ENCODE peak calls at places on chromosome 20, in eight cellular contexts. W, I, H, T, N, Y, F and O are unnamed samples.

GRCh38 chr20:51720854-51721253 is 47.3 kb downstream of the ATP9A start:
- DNase-seq in T (no peak), H (no peak), W (no peak), I (no peak), F (no peak), N (no peak), Y (no peak), O (no peak)

GRCh38 chr20:46137816-46138215 is 19.7 kb downstream of the CD40 start:
- DNase-seq in W (no peak), H (no peak), F (no peak), N (no peak), Y (no peak), I (no peak), T (no peak), O (no peak)

GRCh38 chr20:31608256-31608980 is 3.3 kb downstream of the ID1 start:
- DNase-seq in H (peak), Y (peak), I (peak), T (peak), W (peak), F (no peak), N (peak), O (peak)

GRCh38 chr20:35320396-35321126 is 28.3 kb upstream of the FAM83C start:
- DNase-seq in W (peak), H (no peak), N (no peak), I (no peak), T (peak), Y (no peak), F (no peak), O (peak)

GRCh38 chr20:59806578-59806975 is 126.9 kb downstream of the SYCP2 start:
- DNase-seq in Y (no peak), H (no peak), N (no peak), T (no peak), F (no peak), I (no peak), W (no peak), O (no peak)

GRCh38 chr20:38730167-38730988 is 6.1 kb downstream of the SLC32A1 start:
- DNase-seq in I (no peak), Y (no peak), N (no peak), F (no peak), H (no peak), T (no peak), W (no peak), O (no peak)

GRCh38 chr20:59222982-59223610 is 59.5 kb downstream of the ZNF831 start:
- DNase-seq in F (no peak), W (peak), T (peak), Y (no peak), I (no peak), H (peak), N (no peak), O (peak)

GRCh38 chr20:63276956-63277355 is 4.3 kb downstream of the ARFGAP1 start:
- DNase-seq in T (no peak), F (no peak), I (no peak), N (no peak), H (no peak), W (no peak), Y (no peak), O (no peak)

GRCh38 chr20:17664025-17664638 is 17.9 kb downstream of the RRBP1 start:
- DNase-seq in I (no peak), Y (no peak), H (no peak), F (no peak), T (peak), N (no peak), W (no peak), O (no peak)

GRCh38 chr20:32506721-32507120 is 78.4 kb downstream of the NOL4L start:
- DNase-seq in Y (no peak), F (no peak), H (peak), N (no peak), I (no peak), T (no peak), W (no peak), O (no peak)

GRCh38 chr20:22341508-22341907 is 242.9 kb downstream of the FOXA2 start:
- DNase-seq in H (no peak), T (peak), Y (no peak), I (no peak), N (no peak), F (no peak), W (peak), O (peak)

GRCh38 chr20:18532626-18533025 is 24.9 kb downstream of the SEC23B start:
- DNase-seq in W (no peak), N (no peak), H (no peak), I (no peak), T (no peak), Y (no peak), F (no peak), O (no peak)

GRCh38 chr20:23086931-23087411 is 847 bp upstream of the CD93 start:
- DNase-seq in F (no peak), T (no peak), H (no peak), W (no peak), Y (peak), N (no peak), I (peak), O (no peak)

GRCh38 chr20:23205656-23206055 is 119.5 kb upstream of the CD93 start:
- DNase-seq in F (no peak), I (no peak), N (peak), H (peak), Y (peak), T (no peak), W (peak), O (peak)

GRCh38 chr20:14865169-14865568 is 527.8 kb upstream of the FLRT3 start:
- DNase-seq in N (no peak), T (peak), H (no peak), W (peak), Y (no peak), F (no peak), I (no peak), O (no peak)

GRCh38 chr20:24523661-24524060 is 54.2 kb downstream of the SYNDIG1 start:
- DNase-seq in H (no peak), F (no peak), Y (no peak), N (no peak), W (no peak), T (no peak), I (no peak), O (no peak)

GRCh38 chr20:14879020-14879697 is 541.7 kb upstream of the FLRT3 start:
- DNase-seq in F (no peak), Y (no peak), H (no peak), I (no peak), T (peak), W (peak), N (no peak), O (peak)

GRCh38 chr20:17225891-17226409 is 890 bp upstream of the PCSK2 start:
- DNase-seq in T (no peak), H (peak), W (no peak), N (no peak), Y (peak), F (no peak), I (peak), O (no peak)

GRCh38 chr20:62511915-62512610 is 36.3 kb upstream of the GATA5 start:
- DNase-seq in W (no peak), Y (peak), N (no peak), F (no peak), H (no peak), I (no peak), T (no peak), O (no peak)

GRCh38 chr20:52441708-52442107 is 250.1 kb upstream of the ZFP64 start:
- DNase-seq in Y (no peak), F (no peak), H (no peak), T (no peak), N (no peak), W (no peak), I (no peak), O (no peak)

GRCh38 chr20:51542033-51542893 is at the start of gene NFATC2:
- DNase-seq in W (peak), I (peak), Y (peak), H (peak), N (no peak), F (peak), T (no peak), O (no peak)

GRCh38 chr20:53940883-53941546 is 129.4 kb downstream of the BCAS1 start:
- DNase-seq in Y (peak), N (no peak), I (peak), F (no peak), H (peak), T (peak), W (peak), O (peak)

GRCh38 chr20:12053348-12053747 is 135.7 kb downstream of the BTBD3 start:
- DNase-seq in W (peak), Y (no peak), F (no peak), H (no peak), N (no peak), T (peak), I (no peak), O (peak)

GRCh38 chr20:25033941-25034335 is 24.0 kb downstream of the ACSS1 start:
- DNase-seq in T (no peak), W (no peak), I (peak), Y (no peak), H (no peak), N (no peak), F (no peak), O (no peak)

GRCh38 chr20:19706463-19706862 is 51.6 kb upstream of the RIN2 start:
- DNase-seq in N (no peak), I (no peak), W (no peak), F (no peak), T (no peak), H (no peak), Y (no peak), O (no peak)

GRCh38 chr20:37346526-37347346 is 796 bp downstream of the SRC start:
- DNase-seq in T (no peak), Y (no peak), I (peak), F (no peak), H (no peak), W (no peak), N (no peak), O (no peak)
- H3K4me3 ChIP-seq in T (peak), Y (peak), I (peak), F (no peak), H (peak), W (peak), N (peak), O (peak)

GRCh38 chr20:50521709-50522674 is 11.8 kb downstream of the PTPN1 start:
- DNase-seq in W (no peak), T (no peak), H (no peak), N (no peak), F (no peak), I (no peak), Y (no peak), O (no peak)

GRCh38 chr20:50521221-50521642 is 11.0 kb downstream of the PTPN1 start:
- DNase-seq in Y (no peak), N (no peak), T (no peak), H (no peak), W (no peak), I (no peak), F (no peak), O (no peak)

GRCh38 chr20:50519036-50519780 is 9.0 kb downstream of the PTPN1 start:
- DNase-seq in W (no peak), N (no peak), H (no peak), Y (no peak), T (no peak), F (no peak), I (no peak), O (no peak)

GRCh38 chr20:50518270-50518721 is 8.1 kb downstream of the PTPN1 start:
- DNase-seq in W (peak), I (no peak), F (no peak), T (peak), N (no peak), H (no peak), Y (no peak), O (peak)

GRCh38 chr20:50520222-50520877 is 10.2 kb downstream of the PTPN1 start:
- DNase-seq in F (peak), H (no peak), N (no peak), Y (no peak), W (no peak), T (no peak), I (no peak), O (no peak)
- TF ChIP-seq CTCF in F (no peak), H (no peak), N (no peak), Y (no peak), W (no peak), T (no peak), I (no peak), O (no peak)

GRCh38 chr20:56925696-56926101 is 296.6 kb downstream of the TFAP2C start:
- DNase-seq in Y (no peak), W (peak), N (no peak), H (no peak), T (peak), F (no peak), I (no peak), O (no peak)
- H3K4me3 ChIP-seq in Y (peak), W (peak), N (peak), H (no peak), T (no peak), F (no peak), I (no peak), O (no peak)

DNA sequence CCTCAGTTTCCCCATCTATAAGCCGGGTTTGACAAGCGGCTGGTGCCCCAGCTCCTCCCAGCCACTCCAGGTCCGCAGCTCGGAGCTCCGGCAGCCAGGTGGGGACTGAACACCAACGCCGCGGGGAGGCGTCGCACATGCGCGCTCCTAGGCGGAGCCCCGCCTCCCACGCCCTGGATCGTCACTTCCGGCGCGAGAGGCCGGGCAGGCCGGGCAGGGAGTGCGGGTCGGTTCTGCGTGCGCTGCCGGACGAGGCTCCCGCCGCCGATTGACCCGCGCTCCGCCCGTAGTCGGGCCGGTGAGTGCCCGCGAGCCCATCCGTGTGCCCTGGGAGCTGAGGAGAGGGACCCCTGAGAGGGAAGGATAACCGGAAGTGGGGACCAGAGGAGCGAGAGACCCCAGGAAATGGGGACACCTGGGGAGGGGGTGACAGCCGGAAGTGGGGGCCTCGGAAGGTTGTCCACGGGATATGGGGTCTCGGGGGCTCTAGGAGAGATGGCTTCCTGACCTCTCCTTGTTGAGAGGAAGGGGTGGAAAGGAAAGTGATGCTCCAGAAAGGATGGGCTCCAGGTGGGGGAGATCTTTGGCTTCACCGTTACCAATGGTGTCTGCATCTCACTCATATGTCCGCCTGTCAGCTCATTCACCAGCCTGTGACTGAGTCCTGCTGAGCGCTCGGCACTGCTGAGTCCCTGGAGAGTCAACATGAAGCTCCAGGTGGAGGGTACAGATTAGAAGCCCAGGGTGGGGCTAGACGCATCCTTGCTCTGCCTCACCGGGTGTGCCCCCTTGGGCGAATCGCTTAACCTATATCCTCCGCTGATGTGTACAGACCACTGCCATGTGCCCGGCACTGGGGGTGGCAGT is at the start of gene TTPAL:
- DNase-seq in W (peak), F (peak), N (peak), I (peak), T (peak), H (peak), Y (peak), O (peak)
- TF ChIP-seq CTCF in W (peak), F (peak), N (peak), I (peak), T (peak), H (peak), Y (no peak), O (peak)

GRCh38 chr20:58174708-58175287 is 53.7 kb downstream of the ANKRD60 start:
- DNase-seq in T (peak), H (peak), I (peak), W (no peak), N (no peak), Y (peak), F (no peak), O (no peak)
- H3K4me3 ChIP-seq in T (peak), H (no peak), I (peak), W (no peak), N (no peak), Y (peak), F (no peak), O (no peak)